ENCODE peak calls at places on chromosome 18, in four cellular contexts. X, I, Y and T are unnamed samples.

GRCh38 chr18:36600548-36600947 is 228.3 kb downstream of the TPGS2 start:
- DNase-seq in I (no peak), X (no peak), Y (no peak), T (no peak)

GRCh38 chr18:25873833-25874232 is 216.6 kb downstream of the SS18 start:
- DNase-seq in I (no peak), Y (no peak), X (no peak), T (no peak)

GRCh38 chr18:24395049-24395780 is 2.4 kb downstream of the OSBPL1A start:
- DNase-seq in Y (no peak), X (no peak), I (no peak), T (no peak)

GRCh38 chr18:74342416-74343043 is 26.9 kb downstream of the C18orf63 start:
- DNase-seq in I (no peak), X (peak), Y (no peak), T (no peak)

GRCh38 chr18:59951591-59951990 is 51.8 kb downstream of the PMAIP1 start:
- DNase-seq in I (no peak), Y (no peak), X (no peak), T (no peak)

GRCh38 chr18:41353726-41354125 is 601.3 kb upstream of the PIK3C3 start:
- DNase-seq in I (no peak), Y (no peak), X (no peak), T (no peak)

GRCh38 chr18:37778417-37779165 is 213.0 kb upstream of the CELF4 start:
- DNase-seq in X (peak), I (peak), Y (peak), T (peak)

GRCh38 chr18:74616494-74616893 is 18.8 kb downstream of the ZNF407 start:
- DNase-seq in X (no peak), I (no peak), Y (no peak), T (no peak)

GRCh38 chr18:8224576-8224975 is 384.7 kb upstream of the RAB12 start:
- DNase-seq in Y (no peak), I (no peak), X (no peak), T (no peak)

GRCh38 chr18:26649193-26649543 is 100.8 kb upstream of the KCTD1 start:
- DNase-seq in Y (no peak), I (no peak), X (no peak), T (no peak)

GRCh38 chr18:62876106-62876505 is 160.8 kb downstream of the PHLPP1 start:
- DNase-seq in Y (no peak), I (no peak), X (no peak), T (no peak)

GRCh38 chr18:3605562-3606443 is 155.8 kb downstream of the TGIF1 start:
- DNase-seq in X (peak), I (no peak), Y (no peak), T (no peak)

GRCh38 chr18:25737710-25738251 is 352.6 kb downstream of the SS18 start:
- DNase-seq in X (peak), I (no peak), Y (no peak), T (no peak)

GRCh38 chr18:58417752-58418151 is 211.1 kb downstream of the ALPK2 start:
- DNase-seq in I (no peak), X (peak), Y (no peak), T (no peak)

GRCh38 chr18:29218101-29218500 is 1041.2 kb upstream of the CDH2 start:
- DNase-seq in I (no peak), Y (no peak), X (no peak), T (no peak)

GRCh38 chr18:27861539-27861938 is 315.4 kb downstream of the CDH2 start:
- DNase-seq in Y (no peak), I (no peak), X (no peak), T (no peak)

GRCh38 chr18:29164020-29164706 is 987.2 kb upstream of the CDH2 start:
- DNase-seq in X (peak), I (no peak), Y (no peak), T (no peak)

GRCh38 chr18:27005589-27005988 is 140.1 kb upstream of the AQP4 start:
- DNase-seq in X (peak), I (no peak), Y (no peak), T (no peak)

DNA sequence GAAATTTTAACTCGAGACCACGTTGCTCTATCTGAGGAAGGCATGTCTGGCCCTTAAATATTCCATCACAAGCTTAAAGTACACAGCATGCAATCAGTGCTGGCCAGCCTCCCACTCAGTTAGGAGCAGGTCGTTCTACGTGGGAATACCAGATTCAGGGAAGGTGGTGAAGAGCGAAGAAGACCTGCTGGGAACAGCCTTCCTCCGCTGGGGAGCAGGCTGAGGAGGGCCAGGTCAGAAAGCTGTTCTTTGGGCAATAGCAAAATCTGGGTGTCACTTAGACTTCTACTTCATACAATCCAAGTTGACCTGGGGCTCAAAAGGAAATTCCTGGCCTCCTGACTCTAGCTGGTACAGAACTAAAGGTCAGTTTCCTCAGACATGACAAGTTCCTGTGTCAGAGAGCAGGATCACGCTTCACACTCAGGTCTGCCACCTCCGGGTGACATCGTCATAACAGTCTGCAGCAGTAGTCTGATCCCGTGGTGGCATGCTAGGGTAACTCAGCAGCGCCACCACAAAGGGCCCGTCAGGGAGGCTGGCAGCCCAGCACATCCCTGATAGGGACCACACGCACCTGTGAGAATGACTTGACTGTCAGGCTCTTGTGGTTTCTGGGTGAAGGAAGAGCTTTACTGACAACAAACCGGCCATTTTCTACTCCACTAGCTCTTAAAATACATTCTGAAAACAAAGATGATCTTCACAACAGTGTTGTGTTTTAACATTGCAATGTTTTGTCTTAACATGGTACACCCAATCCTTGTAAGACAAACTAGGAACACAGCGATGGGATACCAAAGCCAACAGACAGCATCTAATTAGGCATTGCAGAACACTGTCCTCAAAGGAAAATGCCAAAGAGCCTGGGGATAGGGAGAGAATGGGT is 35.2 kb upstream of the NAPG start:
- DNase-seq in I (no peak), X (no peak), Y (no peak), T (no peak)
- TF ChIP-seq CTCF in I (peak), X (no peak), Y (no peak), T (no peak)

DNA sequence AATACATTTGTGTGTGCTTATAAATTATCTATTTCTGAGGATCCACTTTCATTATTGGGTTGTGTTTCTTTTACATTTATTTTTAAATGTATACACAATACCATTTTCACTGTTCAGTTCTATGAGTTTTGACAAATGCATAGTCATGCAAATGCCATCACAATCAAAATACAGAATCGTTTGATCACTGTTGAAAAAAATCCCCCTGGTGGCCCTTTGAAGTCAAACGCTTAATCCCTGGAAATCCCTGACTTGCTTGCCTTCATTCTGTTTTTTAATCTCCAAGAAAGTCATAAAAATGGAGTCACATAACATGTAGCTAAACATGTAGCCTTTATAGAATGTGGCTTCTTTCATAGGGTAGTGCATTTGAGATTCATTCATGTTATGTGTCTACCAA is 173.3 kb downstream of the GALR1 start:
- DNase-seq in Y (no peak), X (no peak), I (no peak), T (no peak)
- TF ChIP-seq CTCF in Y (peak), X (no peak), I (peak), T (no peak)

GRCh38 chr18:48188609-48189008 is 220.6 kb downstream of the ZBTB7C start:
- DNase-seq in X (no peak), I (no peak), Y (no peak), T (no peak)
- TF ChIP-seq CTCF in X (no peak), I (no peak), Y (no peak), T (no peak)

GRCh38 chr18:13136689-13137040 is 81.9 kb upstream of the LDLRAD4 start:
- DNase-seq in Y (no peak), I (no peak), X (peak), T (no peak)

GRCh38 chr18:13134551-13135401 is 83.8 kb upstream of the LDLRAD4 start:
- DNase-seq in X (no peak), Y (no peak), I (no peak), T (no peak)

GRCh38 chr18:13136056-13136688 is 82.4 kb upstream of the LDLRAD4 start:
- DNase-seq in Y (no peak), I (no peak), X (no peak), T (no peak)

GRCh38 chr18:13126966-13127598 is 91.5 kb upstream of the LDLRAD4 start:
- DNase-seq in I (no peak), Y (no peak), X (no peak), T (no peak)

DNA sequence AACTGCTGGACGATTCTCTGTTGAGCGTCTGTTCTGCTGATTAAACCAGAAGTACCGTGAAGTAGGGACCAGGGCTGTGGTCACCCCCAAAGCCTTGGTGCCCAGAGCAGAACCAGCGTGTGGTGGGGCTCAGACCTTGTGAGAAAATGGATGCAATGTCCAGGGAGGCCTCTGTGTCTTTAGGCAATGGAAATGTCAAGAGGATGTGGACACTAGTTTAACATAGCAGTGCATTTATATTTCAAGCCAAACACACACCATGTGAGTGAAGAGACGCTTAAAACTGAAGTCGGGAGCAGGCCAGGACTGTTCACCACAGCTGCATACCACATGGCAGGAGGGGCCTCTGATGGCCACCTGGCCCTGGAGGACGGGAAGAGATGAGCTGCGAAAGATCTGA is 87.3 kb upstream of the LDLRAD4 start:
- DNase-seq in I (no peak), X (no peak), Y (no peak), T (no peak)
- TF ChIP-seq CTCF in I (no peak), X (no peak), Y (no peak), T (no peak)

GRCh38 chr18:78416853-78417252 is 562.8 kb upstream of the SALL3 start:
- DNase-seq in Y (no peak), X (no peak), I (no peak), T (no peak)

GRCh38 chr18:78418379-78418778 is 561.2 kb upstream of the SALL3 start:
- DNase-seq in X (no peak), Y (no peak), I (no peak), T (no peak)

GRCh38 chr18:78421392-78421791 is 558.2 kb upstream of the SALL3 start:
- DNase-seq in Y (no peak), I (no peak), X (no peak), T (no peak)

GRCh38 chr18:78422336-78422735 is 557.3 kb upstream of the SALL3 start:
- DNase-seq in I (no peak), Y (no peak), X (no peak), T (no peak)

GRCh38 chr18:78420116-78420515 is 559.5 kb upstream of the SALL3 start:
- DNase-seq in I (no peak), X (no peak), Y (no peak), T (no peak)
- TF ChIP-seq CTCF in I (no peak), X (no peak), Y (no peak), T (no peak)

GRCh38 chr18:65968605-65969004 is 217.8 kb downstream of the CDH7 start:
- DNase-seq in I (no peak), X (no peak), Y (no peak), T (no peak)
- TF ChIP-seq CTCF in I (peak), X (no peak), Y (peak), T (no peak)

GRCh38 chr18:31679133-31679731 is 5.1 kb downstream of the B4GALT6 start:
- DNase-seq in I (no peak), X (peak), Y (no peak), T (no peak)

GRCh38 chr18:31679806-31680793 is 4.3 kb downstream of the B4GALT6 start:
- DNase-seq in Y (no peak), X (peak), I (no peak), T (no peak)

GRCh38 chr18:31683106-31683505 is 1.3 kb downstream of the B4GALT6 start:
- DNase-seq in I (no peak), Y (no peak), X (no peak), T (no peak)

GRCh38 chr18:31678425-31678824 is 6.0 kb downstream of the B4GALT6 start:
- DNase-seq in I (no peak), Y (no peak), X (no peak), T (no peak)

GRCh38 chr18:31680836-31681568 is 3.4 kb downstream of the B4GALT6 start:
- DNase-seq in X (no peak), I (no peak), Y (no peak), T (no peak)
- TF ChIP-seq CTCF in X (peak), I (peak), Y (peak), T (no peak)

DNA sequence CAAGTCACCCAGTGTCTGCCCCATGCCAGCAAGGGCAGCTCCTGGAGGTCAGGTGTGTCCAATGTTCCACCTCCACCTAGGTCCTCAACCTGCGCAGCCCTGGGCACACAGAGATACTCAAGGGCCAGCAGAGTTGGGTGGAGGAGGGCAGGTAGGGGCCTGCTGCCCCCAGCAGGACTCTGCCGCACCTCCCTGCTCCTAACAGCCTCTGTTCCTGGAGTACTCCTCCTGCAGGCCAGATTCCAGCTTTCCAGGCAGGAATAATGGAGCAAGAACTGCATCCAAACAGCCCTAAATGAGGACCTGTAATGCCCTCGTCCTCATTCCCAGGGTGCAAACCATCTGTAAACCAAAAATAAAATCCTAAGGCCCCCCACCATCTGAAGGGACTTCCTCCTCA is 44.4 kb upstream of the ACAA2 start:
- DNase-seq in X (no peak), I (no peak), Y (no peak), T (no peak)
- TF ChIP-seq CTCF in X (no peak), I (no peak), Y (no peak), T (no peak)